ENCODE peak calls at places on chromosomes 13 and 19, in six cellular contexts. B is stimulated activated CD4-positive, alpha-beta T cell treated with anti-CD3 and anti-CD28 coated beads, Interleukin-4, amount 100 ng/mL, for 24 hours; N is substantia nigra; H is amygdala; R is GF-D8; P is endothelial cell. D is an unnamed sample.

GRCh38 chr13:75946746-75947397 is 310.7 kb downstream of the LMO7 start:
- DNase-seq in B (no peak), N (no peak), H (peak), R (no peak), P (no peak), D (no peak)

GRCh38 chr19:41307090-41307875 is 2.7 kb upstream of the CCDC97 start:
- DNase-seq in B (no peak), N (no peak), H (no peak), R (no peak), P (no peak), D (no peak)

GRCh38 chr13:101527130-101527529 is 74.7 kb downstream of the ITGBL1 start:
- DNase-seq in B (no peak), N (no peak), H (no peak), R (no peak), P (no peak), D (no peak)

GRCh38 chr13:59468396-59468795 is 695.3 kb downstream of the DIAPH3 start:
- DNase-seq in B (no peak), N (no peak), H (no peak), R (no peak), P (no peak), D (no peak)

GRCh38 chr13:43831088-43831487 is 44.3 kb upstream of the ENOX1 start:
- DNase-seq in B (no peak), N (no peak), H (no peak), R (no peak), P (no peak), D (no peak)

GRCh38 chr13:35549481-35549880 is 73.0 kb upstream of the MAB21L1 start:
- DNase-seq in B (no peak), N (no peak), H (no peak), R (no peak), P (no peak), D (peak)

GRCh38 chr19:55283548-55284393 is at the start of gene BRSK1:
- DNase-seq in B (peak), N (peak), H (no peak), R (no peak), P (peak), D (no peak)

GRCh38 chr13:23514076-23514475 is 56.1 kb upstream of the TNFRSF19 start:
- DNase-seq in B (no peak), N (no peak), H (no peak), R (no peak), P (no peak), D (no peak)

GRCh38 chr13:34208326-34208725 is 390.4 kb downstream of the RFC3 start:
- DNase-seq in B (no peak), N (no peak), H (no peak), R (no peak), P (no peak), D (no peak)

GRCh38 chr19:20912973-20913372 is 10.1 kb upstream of the ZNF85 start:
- DNase-seq in B (no peak), N (no peak), H (no peak), R (no peak), P (no peak), D (no peak)

GRCh38 chr19:43470288-43470687 is 4.9 kb upstream of the LYPD3 start:
- DNase-seq in B (peak), N (no peak), H (no peak), R (no peak), P (no peak), D (no peak)

GRCh38 chr19:53192771-53193533 is at the start of gene ZNF665:
- DNase-seq in B (peak), N (peak), H (peak), R (peak), P (peak), D (no peak)

GRCh38 chr19:4768934-4769777 is 22.4 kb upstream of the FEM1A start:
- DNase-seq in B (peak), N (peak), H (peak), R (peak), P (peak), D (peak)

GRCh38 chr19:33405491-33406461 is 32.3 kb downstream of the CEBPG start:
- DNase-seq in B (no peak), N (no peak), H (no peak), R (no peak), P (no peak), D (no peak)

GRCh38 chr13:73464758-73465628 is 406.2 kb downstream of the KLF5 start:
- DNase-seq in B (no peak), N (no peak), H (no peak), R (no peak), P (no peak), D (no peak)

GRCh38 chr13:48001127-48001881 is at the start of gene SUCLA2:
- DNase-seq in B (peak), N (peak), H (peak), R (peak), P (peak), D (peak)

GRCh38 chr13:30133554-30133912 is 173.8 kb downstream of the KATNAL1 start:
- DNase-seq in B (no peak), N (no peak), H (no peak), R (no peak), P (no peak), D (no peak)

GRCh38 chr19:48183356-48183755 is 12.9 kb downstream of the ZSWIM9 start:
- DNase-seq in B (no peak), N (no peak), H (no peak), R (no peak), P (no peak), D (no peak)

GRCh38 chr13:90016688-90017087 is 1330.8 kb upstream of the MIR17HG start:
- DNase-seq in B (no peak), N (no peak), H (no peak), R (no peak), P (no peak), D (no peak)

GRCh38 chr13:66794340-66795031 is 435.6 kb downstream of the PCDH9 start:
- DNase-seq in B (no peak), N (no peak), H (no peak), R (no peak), P (no peak), D (no peak)